ENCODE peak calls at places on chromosome 17, in six cellular contexts. T, S, E, C, R and V are unnamed samples.

GRCh38 chr17:7977805-7978204 is 24.6 kb upstream of the GUCY2D start:
- DNase-seq in E (no peak), R (no peak), T (no peak), S (no peak), C (no peak), V (no peak)

GRCh38 chr17:80469667-80470066 is 6.7 kb downstream of the NPTX1 start:
- DNase-seq in R (no peak), T (no peak), S (no peak), E (no peak), C (no peak), V (no peak)

GRCh38 chr17:27630607-27631408 is at the start of gene LGALS9:
- DNase-seq in S (no peak), E (peak; percentile 35), C (no peak), R (no peak), T (peak; percentile 82), V (no peak)

GRCh38 chr17:17060001-17060929 is 18.0 kb downstream of the MPRIP start:
- DNase-seq in S (no peak), T (peak; percentile 17), E (no peak), C (peak; percentile 77), R (no peak), V (no peak)

GRCh38 chr17:40253565-40253964 is 34.1 kb upstream of the CDC6 start:
- DNase-seq in T (no peak), E (no peak), C (no peak), R (no peak), S (no peak), V (no peak)

GRCh38 chr17:65100316-65101140 is 36.6 kb upstream of the RGS9 start:
- DNase-seq in E (peak; percentile 91), T (peak; percentile 93), R (peak; percentile 92), C (peak; percentile 97), S (peak; percentile 92), V (peak; percentile 82)

GRCh38 chr17:62751350-62751691 is 56.8 kb downstream of the MARCHF10 start:
- DNase-seq in C (no peak), E (no peak), R (no peak), S (no peak), T (no peak), V (no peak)

GRCh38 chr17:49730078-49730786 is 22.5 kb upstream of the SLC35B1 start:
- DNase-seq in S (no peak), C (no peak), R (no peak), E (peak; percentile 81), T (peak; percentile 41), V (no peak)

GRCh38 chr17:5785867-5786509 is 201.7 kb upstream of the NLRP1 start:
- DNase-seq in S (no peak), E (no peak), R (no peak), C (no peak), T (no peak), V (no peak)

GRCh38 chr17:37640016-37640415 is 3.2 kb downstream of the DDX52 start:
- DNase-seq in C (no peak), E (no peak), S (no peak), R (no peak), T (no peak), V (no peak)

GRCh38 chr17:4600563-4600962 is 16.2 kb downstream of the SMTNL2 start:
- DNase-seq in E (peak; percentile 71), S (peak; percentile 91), T (no peak), R (peak; percentile 71), C (no peak), V (no peak)

GRCh38 chr17:65824901-65825300 is 263.5 kb upstream of the AXIN2 start:
- DNase-seq in E (no peak), T (no peak), R (no peak), S (no peak), C (no peak), V (no peak)

GRCh38 chr17:63665527-63666214 is 34.3 kb downstream of the LIMD2 start:
- DNase-seq in E (no peak), T (no peak), C (no peak), S (no peak), R (no peak), V (no peak)

GRCh38 chr17:37813753-37814152 is 68.9 kb upstream of the HNF1B start:
- DNase-seq in R (no peak), C (no peak), T (no peak), E (no peak), S (no peak), V (no peak)

GRCh38 chr17:65514541-65514940 is 46.9 kb downstream of the AXIN2 start:
- DNase-seq in C (no peak), R (no peak), S (no peak), E (no peak), T (no peak), V (no peak)

GRCh38 chr17:61647044-61647443 is 56.0 kb upstream of the NACA2 start:
- DNase-seq in T (no peak), S (no peak), C (no peak), R (no peak), E (no peak), V (no peak)

GRCh38 chr17:28718990-28719433 is 773 bp upstream of the RPL23A start:
- DNase-seq in S (no peak), R (no peak), C (no peak), T (no peak), E (no peak), V (peak; percentile 30)

GRCh38 chr17:28715217-28715616 is 2.5 kb downstream of the RAB34 start:
- DNase-seq in T (no peak), C (no peak), R (no peak), E (no peak), S (no peak), V (no peak)

GRCh38 chr17:28718317-28718672 is 627 bp upstream of the RAB34 start:
- DNase-seq in C (no peak), S (peak; percentile 61), E (no peak), T (no peak), R (no peak), V (peak; percentile 27)

GRCh38 chr17:28716740-28717577 is 709 bp downstream of the RAB34 start:
- DNase-seq in S (peak; percentile 51), E (peak; percentile 42), C (peak; percentile 91), R (peak; percentile 63), T (peak; percentile 57), V (peak; percentile 26)

DNA sequence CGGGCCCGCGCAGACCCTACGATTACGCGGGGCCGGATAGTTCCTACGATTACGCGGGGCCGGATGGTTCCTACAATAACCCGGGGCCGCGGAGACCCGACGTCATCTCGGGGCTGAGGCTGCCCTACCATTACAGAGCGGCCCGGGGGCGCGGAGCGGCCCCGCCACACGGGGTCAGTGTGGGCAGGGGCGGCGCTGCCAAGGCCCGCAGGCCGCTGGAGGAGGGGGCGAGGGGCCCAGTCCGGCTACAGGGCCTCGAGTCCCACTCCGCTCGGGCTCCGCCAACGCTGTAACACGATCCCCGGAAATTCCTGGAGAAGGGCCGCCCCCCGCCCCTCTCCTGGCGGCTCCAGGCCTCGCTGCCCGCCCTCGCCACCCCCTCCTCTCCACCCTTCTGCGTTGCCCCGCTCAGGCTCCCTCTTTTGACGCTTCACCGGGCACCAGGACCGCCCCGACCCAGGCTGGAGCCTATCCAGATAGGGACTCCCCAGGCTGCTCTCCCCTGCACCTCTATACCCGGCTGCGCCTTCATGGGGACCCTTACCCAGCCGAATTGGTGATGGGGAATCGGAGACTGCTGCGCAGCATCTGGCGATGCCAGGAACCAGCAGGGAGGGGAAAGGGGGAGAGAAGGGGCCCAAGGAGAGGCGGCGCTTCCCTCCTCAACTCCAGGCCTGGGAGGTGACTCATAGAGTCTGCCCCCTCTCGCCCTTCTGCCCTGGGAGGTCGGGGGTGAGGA is at the start of gene RAB34:
- DNase-seq in S (peak; percentile 97), T (peak; percentile 70), R (peak; percentile 94), C (peak; percentile 94), E (peak; percentile 74), V (peak; percentile 87)
- TF ChIP-seq CTCF in S (peak; percentile 26), T (no peak), R (peak; percentile 51), C (no peak), E (no peak), V (peak; percentile 70)

GRCh38 chr17:142876-143784 is 5.8 kb downstream of the SCGB1C2 start:
- DNase-seq in R (no peak), C (peak; percentile 37), S (no peak), T (peak; percentile 14), E (no peak), V (no peak)

GRCh38 chr17:142102-142661 is 4.8 kb downstream of the SCGB1C2 start:
- DNase-seq in T (peak; percentile 19), E (no peak), C (peak; percentile 73), S (no peak), R (no peak), V (peak; percentile 7)

GRCh38 chr17:145671-146541 is 8.5 kb downstream of the SCGB1C2 start:
- DNase-seq in S (no peak), T (peak; percentile 21), C (peak; percentile 77), E (no peak), R (no peak), V (no peak)

GRCh38 chr17:144936-145670 is 7.7 kb downstream of the SCGB1C2 start:
- DNase-seq in E (no peak), T (peak; percentile 3), C (peak; percentile 74), R (no peak), S (no peak), V (peak; percentile 7)

DNA sequence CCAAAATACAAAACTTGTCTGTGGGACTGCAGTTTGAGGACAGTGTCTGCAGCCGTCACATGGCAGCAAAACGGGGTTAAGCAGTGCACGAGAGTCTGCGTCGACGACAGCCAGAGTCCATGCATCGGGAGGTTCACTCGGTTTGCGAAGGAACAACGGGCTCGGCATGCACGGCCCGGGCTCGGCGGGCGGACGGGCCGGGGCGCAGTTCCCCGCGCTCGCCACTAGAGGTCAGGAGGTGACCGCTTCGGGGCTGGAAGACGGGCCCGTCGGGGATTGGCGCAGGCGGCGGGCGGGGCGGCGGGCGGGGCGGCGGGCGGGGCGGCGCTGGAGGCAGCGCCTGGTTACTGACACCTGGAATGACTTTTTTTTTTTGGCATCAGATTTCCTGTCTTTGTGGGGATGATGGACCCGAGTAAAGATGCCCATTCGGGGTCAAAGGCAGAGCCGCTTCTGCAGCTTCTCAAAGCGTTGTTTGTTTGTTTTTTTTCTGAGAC is 6.5 kb downstream of the SCGB1C2 start:
- DNase-seq in E (peak; percentile 90), R (peak; percentile 88), T (peak; percentile 95), C (peak; percentile 96), S (peak; percentile 86), V (peak; percentile 86)
- TF ChIP-seq CTCF in E (peak; percentile 90), R (peak; percentile 80), T (peak; percentile 99), C (no peak), S (peak; percentile 75), V (peak; percentile 90)

DNA sequence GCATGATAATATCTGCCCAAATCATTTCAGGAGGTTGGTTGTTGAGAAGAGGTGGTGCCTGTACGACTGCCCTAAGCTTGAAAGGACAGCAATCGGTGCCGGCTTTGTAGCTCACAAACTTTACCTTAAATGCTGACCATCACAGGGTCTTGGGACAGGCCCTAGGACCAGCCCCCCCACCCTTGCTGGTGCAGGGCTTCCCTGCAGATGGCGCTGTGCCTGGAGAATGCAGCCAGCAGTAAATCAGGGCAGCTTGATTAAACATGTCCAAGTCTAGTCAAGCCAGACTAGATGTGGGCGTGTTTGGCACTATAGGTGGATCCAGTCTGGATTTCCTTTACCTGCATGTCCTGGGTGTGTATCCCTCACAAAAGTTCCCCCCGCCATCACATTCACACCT is 135.5 kb upstream of the CRHR1 start:
- DNase-seq in R (no peak), E (no peak), C (no peak), S (no peak), T (no peak), V (no peak)
- TF ChIP-seq CTCF in R (no peak), E (no peak), C (no peak), S (no peak), T (no peak), V (no peak)

GRCh38 chr17:66941249-66941648 is 23.3 kb upstream of the CACNG4 start:
- DNase-seq in S (no peak), R (no peak), T (no peak), C (no peak), E (no peak), V (no peak)
- TF ChIP-seq CTCF in S (no peak), R (no peak), T (no peak), C (no peak), E (no peak), V (no peak)